ENCODE peak calls at places on chromosomes 12 and 14, in six cellular contexts. Y, O, V, C, X and Q are unnamed samples.

GRCh38 chr12:806116-806805 is 53.9 kb downstream of the WNK1 start:
- DNase-seq in Y (no peak), O (no peak), V (no peak), C (peak), X (no peak), Q (no peak)

GRCh38 chr12:121209629-121210572 is at the start of gene P2RX4:
- DNase-seq in Y (peak), O (peak), V (peak), C (peak), X (peak), Q (peak)

GRCh38 chr14:75224561-75224960 is 48.1 kb upstream of the TMED10 start:
- DNase-seq in Y (no peak), O (no peak), V (no peak), C (peak), X (no peak), Q (no peak)

GRCh38 chr14:90599748-90600507 is 203.1 kb downstream of the CALM1 start:
- DNase-seq in Y (no peak), O (peak), V (no peak), C (peak), X (no peak), Q (no peak)

GRCh38 chr12:113244015-113244983 is 23.0 kb downstream of the TPCN1 start:
- DNase-seq in Y (no peak), O (peak), V (peak), C (no peak), X (peak), Q (peak)

GRCh38 chr12:71840226-71840847 is 778 bp downstream of the TBC1D15 start:
- DNase-seq in Y (no peak), O (no peak), V (no peak), C (peak), X (no peak), Q (peak)

GRCh38 chr12:86260183-86260582 is 4.0 kb upstream of the MGAT4C start:
- DNase-seq in Y (no peak), O (no peak), V (no peak), C (no peak), X (no peak), Q (no peak)

GRCh38 chr14:90426663-90427062 is 29.8 kb downstream of the CALM1 start:
- DNase-seq in Y (no peak), O (peak), V (peak), C (no peak), X (no peak), Q (no peak)

GRCh38 chr12:1670244-1670814 is 20.5 kb upstream of the ADIPOR2 start:
- DNase-seq in Y (no peak), O (no peak), V (peak), C (no peak), X (no peak), Q (no peak)

GRCh38 chr12:57518920-57519757 is 1.2 kb downstream of the DDIT3 start:
- DNase-seq in Y (no peak), O (no peak), V (peak), C (peak), X (peak), Q (no peak)

GRCh38 chr12:130049666-130050065 is 112.6 kb upstream of the FZD10 start:
- DNase-seq in Y (no peak), O (no peak), V (no peak), C (no peak), X (no peak), Q (no peak)

GRCh38 chr12:10067942-10068341 is 30.8 kb downstream of the CLEC1A start:
- DNase-seq in Y (no peak), O (no peak), V (no peak), C (no peak), X (no peak), Q (no peak)

GRCh38 chr12:19922687-19923086 is 445.6 kb upstream of the PDE3A start:
- DNase-seq in Y (no peak), O (no peak), V (no peak), C (no peak), X (no peak), Q (no peak)

GRCh38 chr14:34113051-34113511 is 162.2 kb upstream of the EGLN3 start:
- DNase-seq in Y (no peak), O (peak), V (no peak), C (peak), X (no peak), Q (no peak)

GRCh38 chr12:22978962-22979361 is 354.0 kb downstream of the ETNK1 start:
- DNase-seq in Y (no peak), O (no peak), V (no peak), C (peak), X (no peak), Q (no peak)

DNA sequence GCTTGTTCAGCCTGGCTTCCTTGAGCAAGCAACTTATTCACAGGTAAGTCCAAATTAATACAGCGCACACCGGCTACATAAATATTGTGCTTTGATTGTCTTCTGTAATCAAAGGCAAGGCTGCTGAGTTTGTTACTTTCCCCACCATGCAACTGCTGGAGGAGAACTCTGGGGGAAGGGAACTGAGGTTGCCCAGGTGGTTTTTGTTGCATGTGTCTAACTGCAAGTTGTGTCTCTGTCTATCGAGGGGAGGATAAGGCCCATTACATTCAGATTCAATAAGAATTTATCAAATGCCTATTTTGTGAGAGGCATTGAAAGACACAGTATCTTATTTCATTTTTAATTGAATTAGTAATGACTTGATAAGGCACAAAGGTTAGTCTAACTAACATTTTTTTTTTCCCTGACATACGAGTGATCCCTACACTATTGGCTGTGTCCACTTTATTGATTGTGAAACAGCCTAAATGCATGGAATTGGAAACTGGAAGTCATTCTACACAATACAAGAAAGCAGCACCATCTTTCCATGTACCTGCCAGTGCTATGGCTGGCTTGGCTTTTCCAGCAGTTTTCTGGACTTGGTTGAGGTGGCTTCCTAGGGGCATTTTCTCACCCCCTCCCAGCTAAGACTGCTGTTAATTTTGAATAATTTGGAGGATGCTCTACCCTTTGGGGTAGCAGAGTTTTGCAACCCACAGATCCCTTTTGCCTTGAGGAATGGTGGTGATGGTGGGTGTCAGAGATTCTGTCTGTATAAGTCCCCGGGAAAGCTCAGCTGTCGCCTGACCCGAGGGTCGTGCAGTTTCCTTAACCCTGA is 943 bp upstream of the CHST11 start:
- DNase-seq in Y (no peak), O (no peak), V (no peak), C (no peak), X (no peak), Q (no peak)
- H3K27ac ChIP-seq in Y (peak), O (peak), V (peak), C (no peak), X (peak), Q (peak)

GRCh38 chr12:103569278-103569677 is 17.8 kb upstream of the STAB2 start:
- DNase-seq in Y (no peak), O (no peak), V (no peak), C (no peak), X (no peak), Q (no peak)
- TF ChIP-seq POLR2A in Y (no peak), O (no peak), V (no peak), C (no peak), X (no peak), Q (no peak)

GRCh38 chr14:65792208-65792905 is 379.8 kb downstream of the FUT8 start:
- DNase-seq in Y (no peak), O (no peak), V (no peak), C (peak), X (no peak), Q (no peak)
- TF ChIP-seq CTCF in Y (no peak), O (no peak), V (no peak), C (no peak), X (no peak), Q (no peak)

GRCh38 chr14:31596691-31597090 is 35.5 kb downstream of the NUBPL start:
- DNase-seq in Y (no peak), O (no peak), V (no peak), C (peak), X (no peak), Q (no peak)
- H3K27ac ChIP-seq in Y (no peak), O (no peak), V (no peak), C (no peak), X (no peak), Q (no peak)

GRCh38 chr14:102914474-102915291 is 7.8 kb upstream of the AMN start:
- DNase-seq in Y (no peak), O (no peak), V (no peak), C (no peak), X (no peak), Q (no peak)
- TF ChIP-seq POLR2A in Y (no peak), O (no peak), V (no peak), C (no peak), X (no peak), Q (no peak)

DNA sequence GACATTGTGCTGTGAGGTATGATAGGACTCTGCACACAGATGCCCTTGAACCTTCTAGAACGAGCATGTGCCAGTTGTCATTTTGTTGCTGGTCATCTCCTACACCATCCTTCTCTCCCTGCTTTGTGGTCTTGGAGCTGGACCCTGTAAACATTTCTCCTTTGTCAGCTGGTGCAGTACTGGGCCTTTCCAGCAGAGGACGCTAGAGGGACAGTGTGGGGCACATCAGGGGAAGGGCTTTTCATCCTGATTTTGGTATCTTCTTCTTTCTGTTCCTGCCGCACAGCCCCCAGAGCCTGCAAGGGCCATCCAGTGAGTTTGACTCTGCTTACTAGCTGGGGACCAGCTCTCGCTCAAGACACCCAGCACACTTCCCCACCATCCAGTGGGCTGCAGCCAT is 484.6 kb downstream of the AACS start:
- DNase-seq in Y (no peak), O (no peak), V (no peak), C (no peak), X (no peak), Q (no peak)
- TF ChIP-seq CTCF in Y (peak), O (no peak), V (no peak), C (no peak), X (no peak), Q (no peak)

DNA sequence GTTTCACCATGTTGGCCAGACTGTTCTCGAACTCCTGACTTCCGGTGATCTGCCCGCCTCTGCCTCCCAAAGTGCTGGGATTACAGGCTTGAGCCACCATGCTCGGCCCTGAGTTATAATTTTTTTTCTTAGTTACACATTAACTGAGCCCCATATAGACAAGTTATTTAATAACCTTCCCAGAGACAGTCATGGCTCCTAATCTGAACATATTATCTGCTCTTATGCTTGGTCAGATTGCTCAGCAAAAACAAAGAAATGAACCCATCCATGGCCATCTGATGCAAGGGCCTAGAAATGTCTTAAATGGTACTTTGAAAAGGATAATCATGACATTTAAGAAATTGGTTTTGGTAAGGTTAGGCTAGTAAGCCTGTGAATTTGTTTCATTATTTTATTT is 13.0 kb downstream of the SAMD15 start:
- DNase-seq in Y (no peak), O (no peak), V (no peak), C (no peak), X (no peak), Q (no peak)
- H3K27ac ChIP-seq in Y (no peak), O (no peak), V (no peak), C (no peak), X (no peak), Q (no peak)

GRCh38 chr12:64085996-64086395 is 136.1 kb downstream of the KICS2 start:
- DNase-seq in Y (no peak), O (no peak), V (no peak), C (peak), X (no peak), Q (no peak)

GRCh38 chr12:64086946-64087345 is 135.2 kb downstream of the KICS2 start:
- DNase-seq in Y (no peak), O (no peak), V (no peak), C (peak), X (no peak), Q (no peak)

GRCh38 chr12:64090047-64090446 is 132.0 kb downstream of the KICS2 start:
- DNase-seq in Y (no peak), O (no peak), V (no peak), C (no peak), X (no peak), Q (no peak)

GRCh38 chr12:64091186-64091585 is 130.9 kb downstream of the KICS2 start:
- DNase-seq in Y (no peak), O (no peak), V (no peak), C (no peak), X (no peak), Q (no peak)

GRCh38 chr12:64088431-64089349 is 133.4 kb downstream of the KICS2 start:
- DNase-seq in Y (peak), O (peak), V (peak), C (peak), X (peak), Q (peak)
- TF ChIP-seq POLR2A in Y (no peak), O (no peak), V (no peak), C (no peak), X (peak), Q (no peak)

GRCh38 chr14:55265197-55265596 is 6.0 kb upstream of the FBXO34 start:
- DNase-seq in Y (no peak), O (no peak), V (no peak), C (no peak), X (no peak), Q (no peak)
- TF ChIP-seq CTCF in Y (no peak), O (no peak), V (no peak), C (no peak), X (no peak), Q (no peak)